ENCODE peak calls at places on chromosomes 3 and 15, in seven cellular contexts. B is osteocyte, T is HepG2, C is MM.1S, X is cardiac fibroblast, J is AG10803, K is AG04449. W is an unnamed sample.

GRCh38 chr3:52783211-52783555 is 5.8 kb downstream of the ITIH1 start:
- DNase-seq in B (no peak), T (no peak), C (no peak), X (no peak), J (no peak), K (no peak), W (peak; percentile 29)

GRCh38 chr3:144866504-144866903 is 894.9 kb downstream of the DIPK2A start:
- DNase-seq in B (no peak), T (no peak), C (no peak), X (no peak), J (peak; percentile 25), K (no peak), W (no peak)

GRCh38 chr3:65995030-65995429 is 43.7 kb downstream of the MAGI1 start:
- DNase-seq in B (no peak), T (no peak), C (no peak), X (peak; percentile 67), J (peak; percentile 72), K (no peak), W (no peak)

GRCh38 chr15:40183636-40184463 is 23.0 kb downstream of the BUB1B start:
- DNase-seq in B (no peak), T (no peak), C (no peak), X (no peak), J (no peak), K (no peak), W (no peak)

GRCh38 chr15:53225786-53226185 is 435.6 kb upstream of the ONECUT1 start:
- DNase-seq in B (no peak), T (no peak), C (no peak), X (no peak), J (no peak), K (no peak), W (no peak)

GRCh38 chr3:176430244-176430893 is 766.9 kb downstream of the TBL1XR1 start:
- DNase-seq in B (no peak), T (peak; percentile 8), C (peak; percentile 59), X (peak; percentile 71), J (peak; percentile 67), K (peak; percentile 38), W (no peak)

GRCh38 chr3:55454611-55455010 is 32.5 kb downstream of the WNT5A start:
- DNase-seq in B (peak; percentile 40), T (no peak), C (no peak), X (peak; percentile 49), J (no peak), K (no peak), W (no peak)

GRCh38 chr15:55407631-55407948 is 569 bp downstream of the CCPG1 start:
- DNase-seq in B (no peak), T (no peak), C (peak; percentile 58), X (peak; percentile 49), J (no peak), K (no peak), W (no peak)

GRCh38 chr15:58569455-58569854 is 137.7 kb downstream of the LIPC start:
- DNase-seq in B (no peak), T (no peak), C (no peak), X (no peak), J (no peak), K (no peak), W (no peak)

GRCh38 chr3:179179979-179180758 is 32.0 kb downstream of the PIK3CA start:
- DNase-seq in B (no peak), T (no peak), C (no peak), X (peak; percentile 85), J (peak; percentile 29), K (no peak), W (no peak)

GRCh38 chr15:58770519-58770856 is 614 bp upstream of the MINDY2 start:
- DNase-seq in B (no peak), T (no peak), C (peak; percentile 62), X (peak; percentile 89), J (peak; percentile 89), K (peak; percentile 58), W (no peak)

GRCh38 chr3:49901351-49902339 is 2.0 kb downstream of the MST1R start:
- DNase-seq in B (no peak), T (no peak), C (no peak), X (no peak), J (peak; percentile 54), K (no peak), W (no peak)

GRCh38 chr3:162534431-162534830 is 1037.8 kb downstream of the OTOL1 start:
- DNase-seq in B (no peak), T (no peak), C (no peak), X (no peak), J (no peak), K (no peak), W (no peak)

GRCh38 chr3:134294302-134294925 is 43.8 kb upstream of the RYK start:
- DNase-seq in B (no peak), T (no peak), C (peak; percentile 93), X (no peak), J (no peak), K (no peak), W (no peak)

GRCh38 chr3:126415661-126416591 is 21.2 kb downstream of the CFAP100 start:
- DNase-seq in B (peak; percentile 84), T (no peak), C (no peak), X (no peak), J (no peak), K (no peak), W (no peak)

GRCh38 chr3:137032465-137033120 is 74.8 kb downstream of the IL20RB start:
- DNase-seq in B (peak; percentile 90), T (peak; percentile 51), C (peak; percentile 70), X (peak; percentile 87), J (peak; percentile 75), K (peak; percentile 17), W (peak; percentile 68)

GRCh38 chr3:35707904-35708303 is 68.6 kb downstream of the ARPP21 start:
- DNase-seq in B (no peak), T (no peak), C (no peak), X (peak; percentile 33), J (no peak), K (no peak), W (no peak)

DNA sequence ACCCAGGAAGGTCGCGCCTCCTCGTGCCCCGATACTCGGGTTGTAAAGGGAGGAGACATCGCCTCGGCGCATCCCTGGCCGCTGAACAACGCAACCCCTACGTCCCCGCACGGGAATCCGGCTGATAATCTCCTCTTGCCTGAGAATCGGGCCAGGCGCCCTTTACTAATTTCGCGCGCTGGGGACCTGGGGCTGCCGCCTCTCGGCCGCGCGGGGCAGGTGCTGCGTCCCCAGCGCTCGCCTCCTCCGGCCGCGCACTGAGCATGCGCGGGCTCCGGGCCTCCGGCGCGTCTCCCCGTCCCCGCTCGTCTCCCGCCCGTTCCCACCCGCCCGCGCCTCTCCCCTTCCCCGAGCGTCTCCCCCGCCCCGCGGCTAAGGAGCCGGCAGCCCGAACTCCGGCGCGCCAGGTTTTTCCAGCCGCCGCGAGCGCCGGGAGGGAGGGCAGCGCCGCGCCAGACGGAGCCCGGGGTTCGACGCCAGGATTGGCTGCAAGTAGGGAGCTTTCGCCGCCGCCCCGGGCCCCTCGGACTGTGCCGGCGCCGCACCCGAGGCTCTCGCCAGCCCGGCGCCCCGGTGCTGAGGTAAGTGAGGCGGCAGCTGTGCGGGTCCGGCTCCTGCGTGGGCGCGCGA is at the start of gene CNTN4:
- DNase-seq in B (peak; percentile 92), T (peak; percentile 24), C (peak; percentile 88), X (no peak), J (no peak), K (no peak), W (no peak)
- TF ChIP-seq CTCF in B (peak; percentile 41), T (peak; percentile 18), C (peak; percentile 36), X (no peak), J (no peak), K (no peak), W (no peak)

GRCh38 chr15:50150851-50151250 is 31.1 kb upstream of the SLC27A2 start:
- DNase-seq in B (no peak), T (no peak), C (no peak), X (no peak), J (no peak), K (no peak), W (no peak)

GRCh38 chr15:50150349-50150748 is 31.3 kb upstream of the ATP8B4 start:
- DNase-seq in B (no peak), T (no peak), C (no peak), X (no peak), J (no peak), K (no peak), W (no peak)

GRCh38 chr15:50149090-50149489 is 30.1 kb upstream of the ATP8B4 start:
- DNase-seq in B (no peak), T (no peak), C (no peak), X (no peak), J (no peak), K (no peak), W (no peak)

GRCh38 chr15:50146661-50147060 is 27.6 kb upstream of the ATP8B4 start:
- DNase-seq in B (no peak), T (no peak), C (no peak), X (no peak), J (no peak), K (no peak), W (no peak)

GRCh38 chr15:50148362-50148963 is 29.4 kb upstream of the ATP8B4 start:
- DNase-seq in B (no peak), T (peak; percentile 59), C (no peak), X (peak; percentile 74), J (peak; percentile 69), K (no peak), W (no peak)
- TF ChIP-seq CTCF in B (peak; percentile 54), T (peak; percentile 80), C (peak; percentile 11), X (peak; percentile 63), J (peak; percentile 81), K (peak; percentile 70), W (no peak)

DNA sequence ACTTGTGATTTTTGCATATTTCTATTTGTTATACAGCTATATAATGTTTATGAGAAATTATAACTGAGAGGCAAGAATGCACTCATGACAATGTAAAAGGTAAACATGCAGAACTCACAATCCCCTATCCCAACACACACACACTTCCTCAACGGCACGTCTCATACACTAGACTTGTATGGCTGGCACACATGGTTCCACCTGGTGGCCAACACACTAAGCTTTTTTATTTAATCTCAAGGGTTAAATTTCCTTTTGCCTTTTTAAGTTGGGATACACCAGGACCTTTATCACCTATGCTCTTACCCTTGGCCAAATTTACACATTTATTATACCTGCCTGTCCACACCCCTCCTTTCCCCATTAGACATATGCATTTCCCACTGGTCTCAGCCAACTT is 88.6 kb upstream of the PSMD6 start:
- DNase-seq in B (no peak), T (no peak), C (no peak), X (no peak), J (no peak), K (no peak), W (no peak)
- TF ChIP-seq CTCF in B (no peak), T (no peak), C (no peak), X (no peak), J (no peak), K (no peak), W (no peak)

GRCh38 chr3:168094877-168095610 is 680 bp downstream of the GOLIM4 start:
- DNase-seq in B (peak; percentile 85), T (peak; percentile 75), C (peak; percentile 91), X (peak; percentile 78), J (peak; percentile 55), K (no peak), W (peak; percentile 45)
- TF ChIP-seq CTCF in B (peak; percentile 28), T (peak; percentile 35), C (peak; percentile 45), X (peak; percentile 40), J (peak; percentile 45), K (peak; percentile 38), W (no peak)

W was measured in CD14-positive monocyte.